ENCODE peak calls at places on chromosomes 11 and 22, in seven cellular contexts. X is nephron progenitor cell, E is A549, Q is colonic mucosa, B is sigmoid colon, Y is neural progenitor cell, I is astrocyte of the spinal cord. J is an unnamed sample.

GRCh38 chr11:27700351-27701261 is at the start of gene BDNF:
- DNase-seq in Y (peak; percentile 72), B (no peak), X (peak; percentile 57), E (peak; percentile 49), I (peak; percentile 59), Q (no peak), J (peak; percentile 71)

GRCh38 chr11:35893796-35894475 is 49.9 kb upstream of the LDLRAD3 start:
- DNase-seq in Y (no peak), X (no peak), E (no peak), Q (peak; percentile 35), I (no peak), B (no peak), J (no peak)

GRCh38 chr22:17580461-17581031 is 17.2 kb downstream of the SLC25A18 start:
- DNase-seq in X (no peak), Q (no peak), I (no peak), Y (peak; percentile 31), E (no peak), B (no peak), J (no peak)

GRCh38 chr11:34345991-34346480 is 11.8 kb downstream of the ABTB2 start:
- DNase-seq in X (no peak), B (no peak), E (no peak), I (peak; percentile 25), Q (no peak), Y (no peak), J (no peak)

GRCh38 chr11:79082920-79083319 is 357.9 kb downstream of the TENM4 start:
- DNase-seq in Y (peak; percentile 89), X (no peak), Q (no peak), E (no peak), I (no peak), B (no peak), J (no peak)

GRCh38 chr22:37282385-37282677 is at the start of gene CYTH4:
- DNase-seq in X (no peak), B (peak; percentile 80), I (no peak), Y (no peak), Q (peak; percentile 55), E (no peak), J (no peak)

GRCh38 chr22:35838849-35839646 is 121.4 kb downstream of the APOL5 start:
- DNase-seq in I (peak; percentile 79), B (peak; percentile 84), Y (peak; percentile 68), X (peak; percentile 11), Q (peak; percentile 64), E (no peak), J (no peak)

GRCh38 chr11:43735931-43736330 is 55.4 kb downstream of the HSD17B12 start:
- DNase-seq in B (no peak), E (no peak), I (peak; percentile 64), X (no peak), Y (no peak), Q (no peak), J (no peak)

GRCh38 chr11:29623144-29623722 is 393.6 kb downstream of the KCNA4 start:
- DNase-seq in E (no peak), I (no peak), Y (peak; percentile 81), X (peak; percentile 39), Q (no peak), B (no peak), J (no peak)

GRCh38 chr11:3934658-3935057 is 79.2 kb downstream of the STIM1 start:
- DNase-seq in E (no peak), Y (no peak), I (no peak), X (no peak), B (no peak), Q (no peak), J (no peak)

GRCh38 chr11:118073554-118073953 is 3.3 kb upstream of the TMPRSS4 start:
- DNase-seq in X (no peak), I (no peak), E (no peak), Q (no peak), Y (no peak), B (no peak), J (no peak)

GRCh38 chr11:114354076-114354475 is 46.2 kb downstream of the C11orf71 start:
- DNase-seq in Y (no peak), Q (no peak), B (no peak), X (no peak), E (no peak), I (peak; percentile 94), J (no peak)

GRCh38 chr22:31872209-31872608 is 72.1 kb upstream of the YWHAH start:
- DNase-seq in Y (peak; percentile 23), E (no peak), I (no peak), B (no peak), Q (no peak), X (no peak), J (no peak)
- TF ChIP-seq CTCF in Y (peak; percentile 48), E (no peak), I (no peak), B (no peak), Q (no peak), X (no peak), J (no peak)

DNA sequence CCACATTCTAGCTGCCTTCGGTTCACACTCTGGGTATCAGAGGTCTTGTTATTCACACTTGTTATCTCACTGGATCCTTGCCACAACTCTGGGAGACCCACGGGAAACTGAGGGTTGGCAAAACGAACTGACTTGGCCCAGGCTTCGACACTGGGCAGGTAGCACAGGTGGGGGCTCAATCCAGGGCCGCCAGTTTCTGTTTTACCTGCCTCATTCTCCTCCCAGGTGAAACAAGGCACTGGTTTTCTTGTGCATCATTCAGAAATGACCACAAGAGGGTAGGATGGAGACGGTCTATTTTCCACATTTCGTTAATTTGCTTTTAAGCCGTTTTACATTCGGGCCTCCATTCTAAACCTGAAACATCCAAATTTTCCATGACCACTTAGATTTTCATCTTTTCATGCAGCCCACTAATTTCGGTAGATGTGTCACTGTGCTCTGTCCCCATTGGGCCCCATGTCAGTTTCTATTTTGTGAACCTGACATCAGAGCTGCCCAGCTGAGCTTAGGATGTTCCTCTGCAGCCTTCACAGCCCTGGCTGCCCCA is 108.1 kb downstream of the KIAA1671 start:
- DNase-seq in I (no peak), X (no peak), Q (no peak), Y (no peak), B (no peak), E (no peak), J (no peak)
- TF ChIP-seq CTCF in I (peak; percentile 53), X (peak; percentile 24), Q (no peak), Y (peak; percentile 39), B (no peak), E (no peak), J (peak; percentile 55)

GRCh38 chr11:132062031-132062430 is 691.6 kb downstream of the NTM start:
- DNase-seq in B (no peak), I (peak; percentile 73), X (no peak), E (no peak), Y (no peak), Q (no peak), J (no peak)
- TF ChIP-seq CTCF in B (no peak), I (no peak), X (no peak), E (no peak), Y (no peak), Q (no peak), J (no peak)

GRCh38 chr11:120622189-120622912 is 110.8 kb downstream of the GRIK4 start:
- DNase-seq in B (no peak), Y (no peak), Q (no peak), X (no peak), I (no peak), E (no peak), J (no peak)
- TF ChIP-seq CTCF in B (no peak), Y (peak; percentile 37), Q (no peak), X (no peak), I (no peak), E (no peak), J (peak; percentile 50)

DNA sequence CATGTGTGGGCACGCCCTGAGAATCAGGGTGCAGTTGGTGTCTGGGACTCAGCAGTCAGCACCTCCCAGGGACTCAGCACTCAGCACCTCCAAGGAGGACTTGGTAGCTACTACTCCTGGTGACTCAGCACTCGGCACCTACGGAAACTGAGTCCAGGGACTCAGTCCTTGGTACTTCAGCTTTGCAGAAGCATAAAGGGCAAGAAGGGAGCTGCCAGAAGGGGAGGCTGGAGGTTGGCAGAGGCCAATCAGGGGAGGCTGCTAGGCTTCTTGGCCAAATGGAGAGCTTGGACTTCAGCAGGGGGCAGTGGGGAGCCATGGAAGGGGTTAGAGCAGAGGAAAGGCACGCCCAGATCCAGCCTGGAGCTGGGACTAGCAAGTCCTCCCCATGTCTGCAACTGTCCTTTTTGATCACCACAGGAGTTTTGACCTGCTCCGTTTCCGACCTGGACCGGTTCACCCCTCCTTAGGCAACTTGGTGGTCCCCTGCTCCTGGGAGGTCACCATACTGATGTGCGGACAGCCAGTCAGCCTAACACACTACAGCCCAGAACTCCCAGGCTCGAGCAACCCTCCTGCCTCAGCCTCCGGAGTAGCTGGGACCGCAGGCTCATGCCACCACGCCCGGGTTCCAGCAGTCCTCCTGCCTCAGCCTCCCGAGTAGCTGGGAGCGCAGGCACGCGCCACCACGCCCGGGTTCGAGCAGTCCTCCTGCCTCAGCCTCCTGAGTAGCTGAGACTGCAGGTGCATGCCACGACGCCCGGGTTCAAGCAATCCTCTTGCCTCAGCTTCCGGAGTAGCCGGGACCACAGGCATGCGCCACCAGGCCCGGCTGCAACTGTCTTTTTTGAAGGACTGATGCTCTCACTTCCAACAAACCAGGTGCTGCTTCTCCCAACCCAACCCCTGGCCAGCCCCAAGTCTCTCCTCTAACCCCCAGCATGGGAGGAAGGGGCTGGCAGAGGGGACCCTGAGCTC is 1.5 kb downstream of the ANO9 start:
- DNase-seq in X (no peak), I (no peak), B (no peak), Y (no peak), E (no peak), Q (peak; percentile 68), J (no peak)
- TF ChIP-seq CTCF in X (no peak), I (no peak), B (no peak), Y (no peak), E (no peak), Q (peak; percentile 20), J (no peak)

GRCh38 chr11:40129276-40129675 is 1330.2 kb downstream of the LRRC4C start:
- DNase-seq in E (no peak), B (no peak), X (peak; percentile 5), I (peak; percentile 19), Q (no peak), Y (peak; percentile 40), J (no peak)

GRCh38 chr11:40130427-40130826 is 1329.0 kb downstream of the LRRC4C start:
- DNase-seq in X (peak; percentile 3), Y (peak; percentile 72), Q (no peak), I (no peak), E (no peak), B (no peak), J (no peak)

DNA sequence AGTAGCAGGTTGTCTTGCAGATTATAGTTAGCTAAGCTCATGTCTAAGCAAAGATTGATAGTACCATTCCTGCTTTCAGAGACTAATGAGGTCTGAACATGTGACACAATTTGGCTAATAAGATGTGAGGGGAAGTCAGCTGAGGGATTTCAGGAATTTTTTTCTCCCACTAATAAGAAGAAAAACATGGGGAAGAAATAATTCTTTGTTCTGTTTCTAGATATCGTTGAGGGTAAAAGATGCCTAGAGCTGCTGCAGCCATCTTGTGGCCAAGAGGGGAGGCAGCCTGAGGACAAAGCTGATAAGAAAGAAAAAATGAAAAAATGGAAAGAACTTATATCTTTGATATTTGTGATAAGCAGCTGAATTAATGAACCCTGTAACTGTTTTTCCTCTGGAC is 1334.4 kb downstream of the LRRC4C start:
- DNase-seq in B (no peak), X (no peak), Q (no peak), Y (peak; percentile 10), E (no peak), I (no peak), J (no peak)
- TF ChIP-seq CTCF in B (no peak), X (peak; percentile 44), Q (no peak), Y (peak; percentile 50), E (no peak), I (peak; percentile 30), J (peak; percentile 70)